ENCODE peak calls at places on chromosomes 16 and 17, in seven cellular contexts. One of them, this sample, is unnamed.

GRCh38 chr17:6843241-6843890 is 11.8 kb upstream of the TEKT1 start:
- DNase-seq in fibroblast of pulmonary artery: peak; percentile 76
- DNase-seq in neural progenitor cell: peak; percentile 72
- DNase-seq in A673: peak; percentile 69
- DNase-seq in cardiac muscle cell: peak; percentile 69
- DNase-seq in A549: peak; percentile 74
- DNase-seq in fibroblast of villous mesenchyme: peak; percentile 55
- DNase-seq in this sample: no peak

GRCh38 chr17:14092808-14093207 is 23.5 kb downstream of the COX10 start:
- DNase-seq in fibroblast of pulmonary artery: no peak
- DNase-seq in neural progenitor cell: no peak
- DNase-seq in A673: no peak
- DNase-seq in cardiac muscle cell: no peak
- DNase-seq in A549: no peak
- DNase-seq in fibroblast of villous mesenchyme: peak; percentile 30
- DNase-seq in this sample: no peak

GRCh38 chr17:81189016-81189415 is 23.0 kb upstream of the AATK start:
- DNase-seq in fibroblast of pulmonary artery: no peak
- DNase-seq in neural progenitor cell: no peak
- DNase-seq in A673: no peak
- DNase-seq in cardiac muscle cell: no peak
- DNase-seq in A549: no peak
- DNase-seq in fibroblast of villous mesenchyme: no peak
- DNase-seq in this sample: no peak

GRCh38 chr16:64841071-64841470 is 280.8 kb downstream of the CDH11 start:
- DNase-seq in fibroblast of pulmonary artery: no peak
- DNase-seq in neural progenitor cell: no peak
- DNase-seq in A673: no peak
- DNase-seq in cardiac muscle cell: no peak
- DNase-seq in A549: no peak
- DNase-seq in fibroblast of villous mesenchyme: peak; percentile 14
- DNase-seq in this sample: no peak

GRCh38 chr17:6456914-6457687 is 12.8 kb downstream of the PIMREG start:
- DNase-seq in fibroblast of pulmonary artery: peak; percentile 63
- DNase-seq in neural progenitor cell: no peak
- DNase-seq in A673: no peak
- DNase-seq in cardiac muscle cell: peak; percentile 48
- DNase-seq in A549: peak; percentile 57
- DNase-seq in fibroblast of villous mesenchyme: peak; percentile 47
- DNase-seq in this sample: no peak

GRCh38 chr16:29702307-29702706 is 23.3 kb downstream of the QPRT start:
- DNase-seq in fibroblast of pulmonary artery: no peak
- DNase-seq in neural progenitor cell: no peak
- DNase-seq in A673: peak; percentile 62
- DNase-seq in cardiac muscle cell: no peak
- DNase-seq in A549: no peak
- DNase-seq in fibroblast of villous mesenchyme: no peak
- DNase-seq in this sample: no peak

GRCh38 chr16:77273815-77274214 is 74.6 kb downstream of the SYCE1L start:
- DNase-seq in fibroblast of pulmonary artery: no peak
- DNase-seq in neural progenitor cell: no peak
- DNase-seq in A673: no peak
- DNase-seq in cardiac muscle cell: peak; percentile 44
- DNase-seq in A549: no peak
- DNase-seq in fibroblast of villous mesenchyme: peak; percentile 60
- DNase-seq in this sample: no peak

GRCh38 chr17:78652024-78652423 is 74.8 kb upstream of the DNAH17 start:
- DNase-seq in fibroblast of pulmonary artery: no peak
- DNase-seq in neural progenitor cell: no peak
- DNase-seq in A673: no peak
- DNase-seq in cardiac muscle cell: no peak
- DNase-seq in A549: no peak
- DNase-seq in fibroblast of villous mesenchyme: no peak
- DNase-seq in this sample: no peak

GRCh38 chr16:81511371-81511770 is 66.8 kb downstream of the CMIP start:
- DNase-seq in fibroblast of pulmonary artery: peak; percentile 68
- DNase-seq in neural progenitor cell: no peak
- DNase-seq in A673: no peak
- DNase-seq in cardiac muscle cell: peak; percentile 58
- DNase-seq in A549: peak; percentile 85
- DNase-seq in fibroblast of villous mesenchyme: peak; percentile 47
- DNase-seq in this sample: no peak

GRCh38 chr17:55527520-55528118 is 16.4 kb upstream of the SMIM36 start:
- DNase-seq in fibroblast of pulmonary artery: peak; percentile 75
- DNase-seq in neural progenitor cell: peak; percentile 76
- DNase-seq in A673: peak; percentile 79
- DNase-seq in cardiac muscle cell: peak; percentile 80
- DNase-seq in A549: peak; percentile 71
- DNase-seq in fibroblast of villous mesenchyme: peak; percentile 74
- DNase-seq in this sample: no peak
- TF ChIP-seq CTCF in fibroblast of pulmonary artery: peak; percentile 71
- TF ChIP-seq CTCF in neural progenitor cell: peak; percentile 82
- TF ChIP-seq CTCF in A673: peak; percentile 89
- TF ChIP-seq CTCF in cardiac muscle cell: peak; percentile 78
- TF ChIP-seq CTCF in A549: peak; percentile 96
- TF ChIP-seq CTCF in fibroblast of villous mesenchyme: peak; percentile 73
- TF ChIP-seq CTCF in this sample: no peak

GRCh38 chr17:17237026-17237799 is at the start of gene FLCN:
- DNase-seq in fibroblast of pulmonary artery: peak; percentile 91
- DNase-seq in neural progenitor cell: peak; percentile 84
- DNase-seq in A673: peak; percentile 91
- DNase-seq in cardiac muscle cell: peak; percentile 93
- DNase-seq in A549: peak; percentile 91
- DNase-seq in fibroblast of villous mesenchyme: peak; percentile 92
- DNase-seq in this sample: peak; percentile 89
- TF ChIP-seq CTCF in fibroblast of pulmonary artery: no peak
- TF ChIP-seq CTCF in neural progenitor cell: no peak
- TF ChIP-seq CTCF in A673: no peak
- TF ChIP-seq CTCF in cardiac muscle cell: no peak
- TF ChIP-seq CTCF in A549: no peak
- TF ChIP-seq CTCF in fibroblast of villous mesenchyme: no peak
- TF ChIP-seq CTCF in this sample: no peak

GRCh38 chr17:59367657-59368045 is 36.2 kb downstream of the YPEL2 start:
- DNase-seq in fibroblast of pulmonary artery: no peak
- DNase-seq in neural progenitor cell: no peak
- DNase-seq in A673: no peak
- DNase-seq in cardiac muscle cell: no peak
- DNase-seq in A549: no peak
- DNase-seq in fibroblast of villous mesenchyme: no peak
- DNase-seq in this sample: no peak

GRCh38 chr17:59368218-59368857 is 36.9 kb downstream of the YPEL2 start:
- DNase-seq in fibroblast of pulmonary artery: no peak
- DNase-seq in neural progenitor cell: no peak
- DNase-seq in A673: no peak
- DNase-seq in cardiac muscle cell: no peak
- DNase-seq in A549: no peak
- DNase-seq in fibroblast of villous mesenchyme: peak; percentile 62
- DNase-seq in this sample: no peak

GRCh38 chr17:59366773-59367656 is 35.6 kb downstream of the YPEL2 start:
- DNase-seq in fibroblast of pulmonary artery: peak; percentile 69
- DNase-seq in neural progenitor cell: no peak
- DNase-seq in A673: no peak
- DNase-seq in cardiac muscle cell: no peak
- DNase-seq in A549: no peak
- DNase-seq in fibroblast of villous mesenchyme: peak; percentile 77
- DNase-seq in this sample: no peak

GRCh38 chr17:59365383-59365981 is 34.0 kb downstream of the YPEL2 start:
- DNase-seq in fibroblast of pulmonary artery: no peak
- DNase-seq in neural progenitor cell: peak; percentile 94
- DNase-seq in A673: no peak
- DNase-seq in cardiac muscle cell: no peak
- DNase-seq in A549: no peak
- DNase-seq in fibroblast of villous mesenchyme: peak; percentile 55
- DNase-seq in this sample: no peak

DNA sequence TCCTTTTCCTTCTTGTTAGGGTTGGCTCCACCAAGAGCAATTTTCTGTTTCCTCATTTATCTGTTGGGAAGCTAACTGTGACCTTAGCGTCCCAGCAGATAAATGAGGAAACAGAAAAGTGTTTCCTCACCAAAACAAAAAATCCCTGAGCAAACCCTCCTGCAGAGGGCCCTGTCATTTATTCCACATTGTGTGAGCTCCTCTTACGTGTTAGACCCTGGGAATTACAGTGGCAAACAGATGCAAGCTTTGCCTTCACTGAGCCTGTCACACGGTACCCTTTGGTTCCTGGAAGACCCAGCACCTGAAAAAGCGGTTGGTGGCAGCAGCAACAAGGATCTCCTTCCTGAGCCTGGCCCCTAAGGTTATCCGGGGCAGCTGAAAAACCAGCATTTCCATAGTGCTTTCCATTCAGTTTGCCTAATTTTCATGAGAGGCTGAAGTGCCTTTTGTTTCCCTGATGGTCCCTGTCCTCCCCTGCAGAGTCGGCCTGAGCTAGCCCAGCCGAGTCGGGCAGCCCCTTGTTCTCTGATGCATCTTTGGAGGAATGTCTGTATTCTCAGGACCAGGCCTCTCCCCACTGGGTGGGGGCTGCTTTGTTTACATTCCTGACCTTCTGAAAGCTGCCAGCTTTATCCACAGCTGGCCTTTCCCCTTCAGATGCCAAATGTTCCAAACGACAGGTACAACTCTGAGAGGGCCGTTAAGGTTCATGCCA is 34.7 kb downstream of the YPEL2 start:
- DNase-seq in fibroblast of pulmonary artery: no peak
- DNase-seq in neural progenitor cell: peak; percentile 91
- DNase-seq in A673: no peak
- DNase-seq in cardiac muscle cell: no peak
- DNase-seq in A549: no peak
- DNase-seq in fibroblast of villous mesenchyme: no peak
- DNase-seq in this sample: no peak
- TF ChIP-seq CTCF in fibroblast of pulmonary artery: no peak
- TF ChIP-seq CTCF in neural progenitor cell: peak; percentile 24
- TF ChIP-seq CTCF in A673: no peak
- TF ChIP-seq CTCF in cardiac muscle cell: no peak
- TF ChIP-seq CTCF in A549: no peak
- TF ChIP-seq CTCF in fibroblast of villous mesenchyme: no peak
- TF ChIP-seq CTCF in this sample: no peak

DNA sequence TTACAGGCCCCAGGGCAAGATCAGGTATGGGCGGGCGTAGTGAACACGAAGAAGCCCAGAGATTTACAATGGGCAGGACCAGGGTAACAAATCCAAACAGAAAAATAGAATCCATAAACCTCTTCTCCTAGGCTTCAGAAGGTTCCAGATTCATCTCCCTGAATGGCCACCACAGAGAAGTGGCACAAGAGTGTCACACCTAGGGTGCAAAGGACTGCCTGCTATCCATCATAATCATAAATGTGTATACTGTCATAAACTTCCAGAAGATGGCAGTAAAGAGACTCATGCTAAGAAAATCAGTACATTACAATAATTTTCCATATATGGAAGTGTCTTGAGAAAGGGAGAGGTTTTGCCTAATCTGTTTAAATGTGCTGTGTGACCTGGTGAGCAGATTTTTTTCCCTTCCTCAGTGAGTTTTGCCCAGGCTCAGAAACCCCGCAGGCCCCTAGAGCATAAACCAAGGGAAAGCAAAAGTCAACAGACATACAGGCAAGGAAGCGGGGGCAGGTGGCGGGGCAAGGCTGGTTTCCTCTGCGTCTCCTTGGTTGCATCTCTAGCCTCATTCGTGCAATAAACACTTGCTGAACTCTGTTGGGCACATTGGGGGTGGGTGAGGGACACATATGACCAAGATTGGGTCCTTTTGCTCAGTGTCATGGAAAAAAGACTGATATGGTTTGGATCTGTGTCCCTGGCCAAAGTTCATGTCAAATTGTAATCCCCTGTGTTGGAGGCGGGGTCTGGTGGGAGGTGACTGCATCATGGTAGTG is 92.0 kb upstream of the CDH5 start:
- DNase-seq in fibroblast of pulmonary artery: peak; percentile 71
- DNase-seq in neural progenitor cell: no peak
- DNase-seq in A673: peak; percentile 72
- DNase-seq in cardiac muscle cell: peak; percentile 71
- DNase-seq in A549: peak; percentile 44
- DNase-seq in fibroblast of villous mesenchyme: peak; percentile 49
- DNase-seq in this sample: no peak
- TF ChIP-seq CTCF in fibroblast of pulmonary artery: peak; percentile 55
- TF ChIP-seq CTCF in neural progenitor cell: no peak
- TF ChIP-seq CTCF in A673: peak; percentile 49
- TF ChIP-seq CTCF in cardiac muscle cell: peak; percentile 36
- TF ChIP-seq CTCF in A549: peak; percentile 35
- TF ChIP-seq CTCF in fibroblast of villous mesenchyme: peak; percentile 38
- TF ChIP-seq CTCF in this sample: no peak

GRCh38 chr16:71648921-71649320 is 22.9 kb downstream of the MARVELD3 start:
- DNase-seq in fibroblast of pulmonary artery: no peak
- DNase-seq in neural progenitor cell: peak; percentile 33
- DNase-seq in A673: peak; percentile 11
- DNase-seq in cardiac muscle cell: peak; percentile 8
- DNase-seq in A549: peak; percentile 30
- DNase-seq in fibroblast of villous mesenchyme: no peak
- DNase-seq in this sample: no peak
- TF ChIP-seq CTCF in fibroblast of pulmonary artery: peak; percentile 48
- TF ChIP-seq CTCF in neural progenitor cell: peak; percentile 53
- TF ChIP-seq CTCF in A673: peak; percentile 45
- TF ChIP-seq CTCF in cardiac muscle cell: peak; percentile 57
- TF ChIP-seq CTCF in A549: peak; percentile 35
- TF ChIP-seq CTCF in fibroblast of villous mesenchyme: peak; percentile 54
- TF ChIP-seq CTCF in this sample: no peak

GRCh38 chr16:9683677-9684076 is 498.6 kb downstream of the GRIN2A start:
- DNase-seq in fibroblast of pulmonary artery: no peak
- DNase-seq in neural progenitor cell: no peak
- DNase-seq in A673: no peak
- DNase-seq in cardiac muscle cell: no peak
- DNase-seq in A549: no peak
- DNase-seq in fibroblast of villous mesenchyme: no peak
- DNase-seq in this sample: no peak

GRCh38 chr16:9682320-9682719 is 499.9 kb downstream of the GRIN2A start:
- DNase-seq in fibroblast of pulmonary artery: no peak
- DNase-seq in neural progenitor cell: peak; percentile 50
- DNase-seq in A673: no peak
- DNase-seq in cardiac muscle cell: no peak
- DNase-seq in A549: no peak
- DNase-seq in fibroblast of villous mesenchyme: no peak
- DNase-seq in this sample: no peak

GRCh38 chr16:9680968-9681367 is 501.3 kb downstream of the GRIN2A start:
- DNase-seq in fibroblast of pulmonary artery: no peak
- DNase-seq in neural progenitor cell: no peak
- DNase-seq in A673: no peak
- DNase-seq in cardiac muscle cell: no peak
- DNase-seq in A549: no peak
- DNase-seq in fibroblast of villous mesenchyme: no peak
- DNase-seq in this sample: no peak

GRCh38 chr16:9680021-9680655 is 502.1 kb downstream of the GRIN2A start:
- DNase-seq in fibroblast of pulmonary artery: no peak
- DNase-seq in neural progenitor cell: no peak
- DNase-seq in A673: no peak
- DNase-seq in cardiac muscle cell: no peak
- DNase-seq in A549: no peak
- DNase-seq in fibroblast of villous mesenchyme: no peak
- DNase-seq in this sample: no peak

DNA sequence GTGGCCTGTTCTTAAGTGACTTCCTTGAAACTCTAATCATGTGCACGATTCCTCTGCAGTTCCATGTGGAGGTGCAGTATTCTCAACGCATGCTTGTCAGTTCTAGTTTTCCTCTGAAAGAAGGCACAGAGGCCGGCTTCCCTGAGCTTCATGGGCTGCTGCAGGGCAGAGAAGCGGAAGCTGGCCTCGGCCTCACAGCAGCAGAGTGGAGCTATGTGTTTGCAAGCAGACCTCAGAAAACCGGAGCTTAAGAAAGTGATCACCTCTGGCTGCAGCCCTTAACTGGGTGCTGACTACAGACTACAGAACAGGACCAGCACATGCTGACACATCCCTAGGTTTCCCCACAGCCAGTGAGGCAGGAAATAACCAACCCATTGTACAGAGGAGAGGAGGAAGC is 500.7 kb downstream of the GRIN2A start:
- DNase-seq in fibroblast of pulmonary artery: no peak
- DNase-seq in neural progenitor cell: peak; percentile 37
- DNase-seq in A673: no peak
- DNase-seq in cardiac muscle cell: no peak
- DNase-seq in A549: no peak
- DNase-seq in fibroblast of villous mesenchyme: no peak
- DNase-seq in this sample: no peak
- TF ChIP-seq CTCF in fibroblast of pulmonary artery: no peak
- TF ChIP-seq CTCF in neural progenitor cell: no peak
- TF ChIP-seq CTCF in A673: no peak
- TF ChIP-seq CTCF in cardiac muscle cell: no peak
- TF ChIP-seq CTCF in A549: no peak
- TF ChIP-seq CTCF in fibroblast of villous mesenchyme: no peak
- TF ChIP-seq CTCF in this sample: no peak